ENCODE peak calls at places on chromosome 13, in eight cellular contexts. N is GM23248, J is PC-3, F is neural progenitor cell, X is SK-N-SH, W is GM23338, S is hepatocyte, K is MM.1S. T is an unnamed sample. For H4K20me1, the result is how much of the 10 kb centered on the place peaks cover.

GRCh38 chr13:79222427-79223205 is 183.4 kb downstream of the RBM26 start:
- DNase-seq in K (no peak), X (no peak), N (no peak), W (no peak), F (no peak), J (no peak), S (no peak), T (no peak)

GRCh38 chr13:27578121-27579030 is 42.0 kb downstream of the LNX2 start:
- DNase-seq in J (peak), W (peak), X (no peak), N (peak), S (no peak), K (no peak), F (no peak), T (no peak)

GRCh38 chr13:25881946-25882574 is 169.8 kb downstream of the SHISA2 start:
- DNase-seq in S (peak), N (no peak), J (no peak), K (no peak), W (peak), F (peak), X (peak), T (no peak)

GRCh38 chr13:43433691-43434121 is 353.1 kb downstream of the ENOX1 start:
- DNase-seq in S (no peak), F (no peak), X (no peak), K (no peak), W (no peak), J (peak), N (peak), T (no peak)

GRCh38 chr13:45385912-45386311 is 32.3 kb downstream of the SLC25A30 start:
- DNase-seq in W (no peak), S (no peak), X (no peak), N (no peak), K (no peak), J (no peak), F (no peak), T (no peak)

GRCh38 chr13:114282143-114282685 is 813 bp downstream of the UPF3A start:
- DNase-seq in F (peak), K (peak), X (peak), J (peak), S (peak), N (peak), W (peak), T (peak)

GRCh38 chr13:112940236-112940635 is 28.8 kb upstream of the MCF2L start:
- DNase-seq in K (no peak), S (no peak), F (no peak), J (no peak), W (no peak), X (peak), N (no peak), T (no peak)

GRCh38 chr13:35787937-35788336 is 311.4 kb upstream of the MAB21L1 start:
- DNase-seq in S (no peak), N (no peak), K (no peak), W (peak), X (peak), F (peak), J (no peak), T (no peak)

GRCh38 chr13:37403776-37404497 is 194.6 kb downstream of the POSTN start:
- DNase-seq in S (no peak), W (no peak), X (no peak), J (no peak), F (no peak), K (no peak), N (peak), T (no peak)

GRCh38 chr13:45331981-45332830 is 8.8 kb downstream of the TPT1 start:
- DNase-seq in W (no peak), K (no peak), X (no peak), N (peak), F (no peak), J (peak), S (no peak), T (no peak)

GRCh38 chr13:36736119-36736726 is 62.4 kb downstream of the SERTM1 start:
- DNase-seq in W (peak), J (peak), X (peak), K (peak), N (peak), S (peak), F (peak), T (peak)

GRCh38 chr13:43307921-43308433 is 284.6 kb downstream of the DNAJC15 start:
- DNase-seq in F (no peak), J (peak), W (no peak), K (no peak), S (peak), N (peak), X (peak), T (peak)

GRCh38 chr13:106302843-106303242 is 232.6 kb downstream of the EFNB2 start:
- DNase-seq in S (no peak), K (no peak), W (no peak), J (no peak), X (no peak), F (no peak), N (no peak), T (no peak)

GRCh38 chr13:19173752-19174151 is 7.9 kb downstream of the TUBA3C start:
- DNase-seq in W (no peak), X (no peak), N (no peak), S (no peak), K (no peak), F (no peak), J (no peak), T (no peak)

GRCh38 chr13:39567569-39567968 is 35.4 kb downstream of the LHFPL6 start:
- DNase-seq in W (no peak), N (no peak), F (no peak), S (no peak), X (no peak), J (peak), K (no peak), T (no peak)

GRCh38 chr13:28136916-28137315 is 1.4 kb upstream of the PAN3 start:
- DNase-seq in K (peak), F (no peak), W (no peak), X (no peak), S (peak), J (peak), N (peak), T (peak)

GRCh38 chr13:43785681-43786471 is 896 bp downstream of the ENOX1 start:
- DNase-seq in X (peak), N (peak), F (peak), W (peak), S (peak), K (peak), J (peak), T (peak)

GRCh38 chr13:41680900-41681299 is 223.6 kb downstream of the RGCC start:
- DNase-seq in F (peak), J (no peak), X (no peak), S (no peak), W (peak), K (no peak), N (no peak), T (no peak)

GRCh38 chr13:44266305-44266704 is 107.3 kb upstream of the SERP2 start:
- DNase-seq in S (no peak), N (no peak), F (no peak), W (peak), X (no peak), K (no peak), J (no peak), T (peak)

GRCh38 chr13:21675095-21676007 is 4.5 kb downstream of the FGF9 start:
- DNase-seq in K (peak), S (peak), N (peak), F (peak), W (peak), X (peak), J (no peak), T (peak)

GRCh38 chr13:94431569-94431968 is 47.9 kb downstream of the DCT start:
- DNase-seq in X (no peak), J (no peak), F (no peak), W (no peak), S (no peak), K (no peak), N (peak), T (no peak)

GRCh38 chr13:24118576-24118975 is 41.9 kb upstream of the SPATA13 start:
- DNase-seq in N (no peak), X (no peak), J (no peak), F (no peak), W (no peak), K (no peak), S (no peak), T (no peak)

GRCh38 chr13:24115671-24116070 is 44.8 kb upstream of the SPATA13 start:
- DNase-seq in F (no peak), K (no peak), J (no peak), N (no peak), W (no peak), S (no peak), X (no peak), T (no peak)

GRCh38 chr13:24116103-24116502 is 44.4 kb upstream of the SPATA13 start:
- DNase-seq in N (no peak), J (no peak), F (no peak), S (no peak), W (no peak), K (no peak), X (no peak), T (no peak)

GRCh38 chr13:24123761-24124160 is 36.8 kb upstream of the SPATA13 start:
- DNase-seq in J (no peak), K (no peak), N (no peak), S (no peak), X (no peak), F (no peak), W (no peak), T (no peak)

DNA sequence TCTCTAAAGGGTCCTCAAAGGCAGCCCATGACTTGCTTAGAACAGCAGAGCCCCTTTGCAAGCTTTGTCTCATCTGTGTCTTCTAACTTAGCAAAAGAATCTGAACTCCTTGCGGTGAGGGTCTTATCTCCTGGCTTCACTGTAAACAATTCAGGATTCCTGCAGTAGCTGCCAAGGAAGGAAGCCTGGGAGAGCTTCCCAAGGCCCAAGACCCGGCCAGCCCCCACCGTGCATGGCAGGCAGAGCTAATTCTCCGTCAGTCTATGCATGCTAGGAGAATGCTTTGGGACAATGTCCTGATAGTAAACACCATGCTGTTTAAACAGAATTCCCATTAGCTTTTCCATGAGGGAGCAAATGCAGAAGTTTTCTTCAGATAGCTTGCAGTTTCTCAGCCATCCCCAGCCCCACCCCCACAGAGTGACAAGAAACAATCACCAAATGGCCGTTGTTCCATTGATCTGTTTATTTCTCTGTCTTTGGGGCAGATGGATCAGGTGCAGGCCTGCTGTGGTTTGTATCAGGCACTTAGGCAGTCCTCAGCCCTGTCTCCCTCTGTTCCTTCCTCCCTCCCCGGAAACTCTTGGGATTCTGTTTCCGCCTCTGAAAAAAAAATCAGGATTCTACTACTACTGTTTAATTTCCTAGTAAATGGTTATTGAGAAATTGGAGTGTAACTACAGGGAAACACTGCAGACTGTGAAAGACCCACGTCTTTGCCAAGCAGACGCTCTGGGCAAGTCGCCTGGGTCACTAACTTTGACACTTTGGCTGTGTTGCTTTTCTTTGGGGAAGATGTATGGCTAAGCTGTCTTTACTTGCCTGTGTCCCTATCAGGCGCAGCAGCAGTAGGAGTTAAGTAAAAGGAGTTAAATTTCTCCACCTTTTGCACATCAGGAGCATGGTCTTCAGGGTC is 40.7 kb upstream of the SPATA13 start:
- DNase-seq in K (no peak), X (no peak), F (peak), W (no peak), N (no peak), J (no peak), S (no peak), T (no peak)
- TF ChIP-seq EZH2phosphoT487 in K (no peak), X (no peak), F (no peak), W (no peak), N (no peak), J (no peak), S (no peak), T (no peak)

DNA sequence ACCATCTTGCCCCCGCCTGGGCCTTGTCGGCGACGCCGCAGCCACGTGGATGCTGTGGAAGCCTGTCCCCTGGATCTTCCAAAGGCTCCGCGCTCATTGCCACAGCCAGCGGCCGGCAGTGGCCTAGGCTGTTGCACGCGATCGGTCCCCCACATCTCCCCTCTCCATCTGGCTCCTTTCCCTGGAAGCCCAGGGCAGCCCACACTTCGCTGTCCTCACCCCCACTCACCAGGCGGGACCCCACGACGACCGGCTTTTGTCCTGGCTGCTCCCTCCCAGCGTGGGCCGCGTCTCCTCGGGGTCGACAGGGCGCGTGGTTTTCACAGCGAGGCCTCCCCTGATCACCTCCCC is 599 bp upstream of the TEX30 start:
- DNase-seq in K (no peak), J (no peak), S (no peak), F (no peak), X (no peak), N (no peak), W (no peak), T (no peak)
- H3K4me3 ChIP-seq in K (peak), J (peak), S (peak), F (no peak), X (peak), N (peak), W (peak), T (peak)

DNA sequence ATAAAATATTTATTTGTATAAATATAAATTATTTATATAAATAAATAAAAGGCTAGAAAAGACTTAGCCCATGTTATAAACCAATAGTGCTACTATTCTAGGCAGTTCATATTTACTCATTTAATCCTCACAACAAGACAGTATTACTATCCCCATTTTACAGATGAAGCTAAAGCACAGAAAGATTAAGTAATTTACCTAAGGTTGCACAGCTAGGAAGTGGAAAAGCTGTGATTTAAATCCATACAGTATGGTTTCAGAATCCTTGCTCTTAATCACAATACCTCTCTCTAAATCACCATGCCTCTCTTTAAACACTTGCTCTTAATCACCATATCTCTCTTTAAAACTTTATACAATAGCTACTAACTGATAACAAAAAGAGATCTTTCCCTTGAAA is 13.8 kb downstream of the SPRYD7 start:
- DNase-seq in W (no peak), N (no peak), K (no peak), F (no peak), S (no peak), J (no peak), X (no peak), T (no peak)
- H4K20me1 ChIP-seq in W (under half), N (under half), K (under half), F (under half), S (under half), J (under half), X (under half), T (under half)

GRCh38 chr13:66424417-66424816 is 805.7 kb downstream of the PCDH9 start:
- DNase-seq in S (no peak), F (no peak), W (no peak), X (no peak), N (no peak), J (peak), K (no peak), T (no peak)
- TF ChIP-seq EZH2phosphoT487 in S (no peak), F (no peak), W (no peak), X (no peak), N (no peak), J (no peak), K (no peak), T (no peak)

GRCh38 chr13:46983881-46984280 is 87.0 kb upstream of the HTR2A start:
- DNase-seq in W (no peak), S (peak), X (no peak), F (no peak), J (peak), K (peak), N (peak), T (peak)
- H3K4me3 ChIP-seq in W (no peak), S (no peak), X (no peak), F (no peak), J (no peak), K (peak), N (no peak), T (peak)

GRCh38 chr13:88263808-88264207 is 592.6 kb downstream of the SLITRK5 start:
- DNase-seq in J (no peak), X (no peak), W (no peak), S (no peak), F (no peak), K (no peak), N (no peak), T (no peak)
- H4K20me1 ChIP-seq in J (under half), X (under half), W (under half), S (under half), F (under half), K (under half), N (under half), T (under half)

DNA sequence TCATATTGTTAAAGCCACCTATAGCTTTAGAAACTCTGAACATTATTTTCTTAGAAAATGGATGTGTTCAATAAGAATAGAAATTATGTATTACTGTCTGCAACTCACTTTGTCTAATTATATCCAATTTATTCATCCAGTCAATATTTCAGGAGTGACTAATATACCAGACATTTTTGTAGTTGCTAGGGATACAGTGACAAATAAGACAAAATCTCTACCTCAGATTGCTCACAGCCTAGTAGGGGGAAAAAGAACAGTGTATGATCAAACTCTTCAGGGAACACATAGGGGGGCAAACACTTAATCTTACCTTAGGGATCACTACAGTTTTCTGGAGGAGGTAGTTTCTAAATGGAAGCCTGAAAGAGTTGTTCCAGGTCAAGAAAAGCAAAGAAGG is 8.6 kb downstream of the BRCA2 start:
- DNase-seq in W (no peak), K (no peak), F (no peak), X (no peak), N (peak), S (no peak), J (peak), T (no peak)
- TF ChIP-seq EZH2phosphoT487 in W (no peak), K (no peak), F (no peak), X (no peak), N (no peak), S (no peak), J (no peak), T (no peak)

T was measured in OCI-LY7.